ENCODE peak calls at places on chromosomes 7 and 10, in four cellular contexts. V is K562, S is GM12878, R is HepG2. C is an unnamed sample.
A peak's percentile ranks its signal among the peaks of the same experiment; 100 is the strongest.

GRCh38 chr10:94307046-94307615 is 55.6 kb downstream of the NOC3L start:
- DNase-seq in V (no peak), R (no peak), S (no peak), C (no peak)

GRCh38 chr10:17787087-17787942 is 21.8 kb upstream of the MRC1 start:
- DNase-seq in S (no peak), R (no peak), V (no peak), C (no peak)

GRCh38 chr10:100025528-100026070 is 15.9 kb upstream of the DNMBP start:
- DNase-seq in V (no peak), R (no peak), S (no peak), C (no peak)

GRCh38 chr7:16634292-16634738 is 11.2 kb downstream of the ANKMY2 start:
- DNase-seq in V (no peak), R (no peak), S (no peak), C (no peak)

GRCh38 chr7:22564511-22565045 is 64.6 kb upstream of the STEAP1B start:
- DNase-seq in V (peak; percentile 51), S (no peak), R (no peak), C (no peak)

GRCh38 chr7:36137754-36138153 is 15.3 kb upstream of the EEPD1 start:
- DNase-seq in R (no peak), S (no peak), V (no peak), C (no peak)

GRCh38 chr10:111698711-111699110 is 484.9 kb downstream of the GPAM start:
- DNase-seq in R (no peak), S (no peak), V (no peak), C (no peak)

GRCh38 chr7:157460721-157461120 is 123.9 kb downstream of the DNAJB6 start:
- DNase-seq in S (no peak), V (no peak), R (no peak), C (no peak)

GRCh38 chr10:48480397-48481374 is 124.2 kb downstream of the ARHGAP22 start:
- DNase-seq in V (peak; percentile 85), S (no peak), R (no peak), C (no peak)

GRCh38 chr10:24958701-24959392 is 6.4 kb upstream of the PRTFDC1 start:
- DNase-seq in V (peak; percentile 78), R (no peak), S (no peak), C (no peak)

GRCh38 chr7:30740417-30741181 is 11.3 kb upstream of the INMT start:
- DNase-seq in V (peak; percentile 79), R (peak; percentile 29), S (no peak), C (peak; percentile 56)

GRCh38 chr7:30395676-30396075 is 82.9 kb downstream of the NOD1 start:
- DNase-seq in R (no peak), S (no peak), V (no peak), C (no peak)

GRCh38 chr10:16436367-16436757 is 448 bp upstream of the PTER start:
- DNase-seq in V (no peak), S (no peak), R (no peak), C (no peak)

GRCh38 chr10:33010132-33011037 is 52.4 kb upstream of the ITGB1 start:
- DNase-seq in R (peak; percentile 34), V (no peak), S (no peak), C (peak; percentile 98)

GRCh38 chr10:6543431-6544005 is 36.6 kb downstream of the PRKCQ start:
- DNase-seq in S (no peak), R (no peak), V (no peak), C (no peak)

GRCh38 chr7:30658471-30659074 is 23.7 kb downstream of the CRHR2 start:
- DNase-seq in R (no peak), S (no peak), V (no peak), C (no peak)

GRCh38 chr10:89215511-89215910 is 8.4 kb upstream of the CH25H start:
- DNase-seq in S (no peak), V (no peak), R (no peak), C (no peak)

GRCh38 chr7:94696981-94697670 is 41.2 kb upstream of the SGCE start:
- DNase-seq in R (peak; percentile 76), V (no peak), S (no peak), C (peak; percentile 74)

DNA sequence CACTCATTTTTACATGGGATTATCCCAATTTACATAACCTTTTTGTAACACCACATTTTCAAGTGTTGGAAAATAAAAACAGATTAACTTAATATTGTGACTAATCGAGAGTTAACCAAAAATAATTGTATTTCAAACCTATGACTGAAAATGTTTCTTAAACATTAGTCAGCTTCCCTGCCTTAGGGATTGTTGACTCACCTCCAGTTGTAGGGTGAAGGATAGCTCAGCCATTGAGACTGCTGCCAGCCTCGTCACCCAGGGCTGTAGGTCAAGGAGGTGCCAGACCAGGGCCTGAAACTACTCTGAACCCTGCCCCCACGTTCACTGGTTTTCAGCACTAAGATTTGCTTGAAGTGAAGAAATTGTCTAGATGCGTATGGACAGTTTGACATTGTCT is 351.2 kb downstream of the GFRA1 start:
- DNase-seq in V (no peak), S (no peak), R (no peak), C (no peak)
- TF ChIP-seq POLR2AphosphoS2 in V (no peak), S (no peak), R (no peak), C (no peak)

GRCh38 chr10:34154371-34154770 is 660.7 kb downstream of the PARD3 start:
- DNase-seq in S (no peak), R (no peak), V (no peak), C (no peak)

GRCh38 chr10:34152434-34152833 is 662.7 kb downstream of the PARD3 start:
- DNase-seq in V (no peak), R (no peak), S (no peak), C (no peak)

GRCh38 chr10:34160595-34160994 is 654.5 kb downstream of the PARD3 start:
- DNase-seq in R (peak; percentile 10), V (no peak), S (no peak), C (no peak)

GRCh38 chr10:34157501-34157900 is 657.6 kb downstream of the PARD3 start:
- DNase-seq in S (no peak), R (no peak), V (no peak), C (no peak)

GRCh38 chr10:34156781-34157425 is 658.2 kb downstream of the PARD3 start:
- DNase-seq in S (no peak), R (no peak), V (no peak), C (peak; percentile 54)
- TF ChIP-seq POLR2AphosphoS2 in S (no peak), R (no peak), V (no peak), C (no peak)

DNA sequence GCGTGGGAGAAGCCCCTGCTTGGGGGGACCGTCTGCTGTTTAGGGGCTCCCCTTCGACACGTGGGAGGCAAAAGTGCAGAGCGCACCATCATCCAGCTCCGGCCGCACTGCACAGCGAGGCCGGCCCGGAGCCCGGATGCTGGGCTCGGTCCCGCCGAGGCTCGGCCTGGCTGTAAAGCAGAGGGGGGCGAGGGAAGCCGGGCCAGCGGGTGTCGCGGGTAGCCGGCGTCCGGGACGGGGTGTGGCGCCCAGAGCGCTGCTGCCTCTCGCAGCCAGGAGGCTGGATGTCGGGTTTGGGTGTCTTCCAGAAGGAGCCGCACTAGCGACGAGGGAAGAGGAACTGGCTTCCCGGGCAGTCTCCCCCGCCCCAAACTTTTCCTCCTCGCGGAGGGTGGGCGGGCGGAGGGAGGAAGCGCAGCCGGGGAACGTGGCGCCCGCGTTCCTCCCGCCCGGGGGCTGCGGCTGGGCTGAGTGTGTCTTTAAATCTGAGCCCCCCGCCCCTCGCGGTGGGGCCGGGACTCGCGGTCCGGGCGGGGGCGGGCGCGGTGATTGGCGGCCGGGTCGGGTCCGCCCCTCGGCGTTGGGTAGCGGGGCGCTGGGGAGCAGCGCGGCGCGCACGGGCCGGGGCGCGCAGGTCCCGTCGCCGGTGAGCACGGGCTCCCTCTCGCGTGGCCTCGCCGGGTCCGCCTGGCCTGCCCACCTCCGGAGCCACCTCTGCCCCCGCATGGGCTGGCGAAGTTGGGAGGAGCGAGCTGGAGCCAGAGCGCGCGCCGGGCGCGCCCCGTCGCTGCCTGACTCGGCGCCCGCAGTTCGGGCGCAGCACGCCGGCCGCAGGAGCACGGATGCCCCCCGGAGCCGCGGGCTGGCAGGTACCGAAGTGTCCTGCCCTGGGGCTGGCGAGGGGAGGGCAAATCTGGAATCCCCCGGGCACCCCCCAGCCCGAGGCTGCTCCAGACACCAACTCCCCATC is at the start of gene PALD1:
- DNase-seq in R (no peak), V (peak; percentile 41), S (no peak), C (peak; percentile 71)
- TF ChIP-seq POLR2AphosphoS2 in R (no peak), V (no peak), S (no peak), C (no peak)

GRCh38 chr7:138247568-138248328 is 171.5 kb downstream of the AKR1D1 start:
- DNase-seq in V (peak; percentile 41), S (no peak), R (no peak), C (no peak)
- TF ChIP-seq POLR2AphosphoS2 in V (no peak), S (no peak), R (no peak), C (no peak)

GRCh38 chr7:37912756-37913155 is 3.9 kb downstream of the SFRP4 start:
- DNase-seq in R (no peak), V (peak; percentile 17), S (no peak), C (no peak)

DNA sequence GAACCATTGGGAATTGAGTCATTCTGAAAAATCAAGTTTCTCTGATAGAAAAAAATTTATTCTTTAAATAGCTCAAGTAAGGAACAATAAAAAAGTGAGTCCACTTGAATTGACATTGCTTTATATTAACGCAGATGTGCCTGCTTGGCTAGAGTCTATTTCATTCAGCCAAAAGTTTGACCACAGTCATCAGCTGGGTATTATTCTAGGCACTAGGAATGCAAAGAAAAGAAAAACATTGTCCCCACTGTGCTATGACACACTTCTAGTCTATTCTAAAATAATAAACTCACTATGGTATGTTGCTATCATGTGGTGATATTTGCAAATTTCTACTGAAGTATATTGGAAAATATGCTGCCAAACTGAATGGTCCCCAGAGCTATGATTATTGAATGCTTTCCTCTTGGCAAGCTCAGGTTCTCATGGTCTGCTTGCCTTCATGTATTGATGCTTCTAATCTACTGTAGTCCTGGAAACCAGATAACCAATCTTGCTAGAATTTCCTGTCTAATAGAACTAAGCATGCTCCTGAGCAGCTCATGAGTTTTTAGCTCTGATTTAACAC is 8.3 kb downstream of the SFRP4 start:
- DNase-seq in R (no peak), S (no peak), V (no peak), C (no peak)
- TF ChIP-seq POLR2AphosphoS2 in R (no peak), S (no peak), V (no peak), C (no peak)

DNA sequence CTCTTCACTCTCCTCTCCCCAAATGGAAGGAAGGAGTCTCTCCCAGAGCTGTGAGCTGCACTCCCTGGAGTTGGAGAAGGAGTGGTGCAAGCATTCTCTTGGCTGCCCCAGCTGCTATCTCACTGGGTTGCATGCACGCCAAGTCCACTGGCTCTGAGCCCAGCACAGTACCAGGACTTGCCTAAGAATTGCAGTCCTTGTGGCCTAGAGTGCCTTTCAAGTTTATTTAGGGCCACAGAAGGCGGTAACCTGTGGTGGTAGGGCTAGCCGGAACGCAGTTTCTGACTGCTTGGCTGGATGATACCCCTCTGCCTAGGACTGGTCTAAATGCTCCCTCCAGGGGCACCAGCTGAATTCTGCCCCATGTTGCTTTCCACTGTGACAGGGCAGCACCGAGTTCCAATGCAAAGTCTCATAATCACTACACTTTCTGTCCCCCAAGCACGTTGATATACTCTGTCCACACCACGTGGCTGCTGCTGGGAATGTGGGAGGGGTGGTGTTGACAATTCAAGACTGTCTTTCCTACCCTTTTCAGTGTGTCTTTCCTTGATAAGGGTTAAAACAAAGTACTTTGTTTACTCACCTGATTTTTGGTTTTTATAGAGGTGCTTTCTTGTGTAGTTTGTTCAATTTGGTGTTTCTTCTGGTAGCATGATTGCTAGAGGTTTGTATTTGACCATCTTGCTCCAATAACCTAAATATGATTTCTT is 57.0 kb downstream of the PHTF2 start:
- DNase-seq in R (no peak), S (no peak), V (peak; percentile 74), C (no peak)
- TF ChIP-seq POLR2AphosphoS2 in R (no peak), S (no peak), V (no peak), C (no peak)

C was measured in A549.